ENCODE peak calls at places on chromosomes 7 and 10, in ten cellular contexts. N, Y, M, S, X, G, V, P, Q and C are unnamed samples.

GRCh38 chr10:91345716-91346115 is 64.4 kb upstream of the HECTD2 start:
- DNase-seq in N (no peak), Y (no peak), M (no peak), S (no peak), X (no peak), G (no peak), V (no peak), P (no peak), Q (no peak), C (no peak)

GRCh38 chr7:20798081-20798693 is 11.5 kb upstream of the SP8 start:
- DNase-seq in N (no peak), Y (no peak), M (no peak), S (peak), X (no peak), G (peak), V (no peak), P (no peak), Q (no peak), C (no peak)

GRCh38 chr10:89207181-89207800 is at the start of gene CH25H:
- DNase-seq in N (no peak), Y (peak), M (peak), S (peak), X (peak), G (peak), V (peak), P (peak), Q (peak), C (peak)

GRCh38 chr10:122567056-122567660 is 6.6 kb downstream of the DMBT1 start:
- DNase-seq in N (no peak), Y (no peak), M (peak), S (no peak), X (no peak), G (no peak), V (peak), P (no peak), Q (peak), C (no peak)

GRCh38 chr7:138459300-138460175 is 521 bp upstream of the TRIM24 start:
- DNase-seq in N (peak), Y (peak), M (peak), S (peak), X (peak), G (no peak), V (peak), P (peak), Q (peak), C (peak)

GRCh38 chr10:4383683-4384082 is 442.3 kb upstream of the AKR1E2 start:
- DNase-seq in N (no peak), Y (no peak), M (peak), S (no peak), X (no peak), G (no peak), V (no peak), P (peak), Q (no peak), C (no peak)

GRCh38 chr7:55253188-55253587 is 111.9 kb upstream of the LANCL2 start:
- DNase-seq in N (no peak), Y (no peak), M (no peak), S (no peak), X (no peak), G (no peak), V (no peak), P (no peak), Q (no peak), C (no peak)

GRCh38 chr7:14888904-14889482 is 13.6 kb downstream of the DGKB start:
- DNase-seq in N (no peak), Y (no peak), M (no peak), S (no peak), X (no peak), G (no peak), V (no peak), P (no peak), Q (no peak), C (no peak)

GRCh38 chr7:83486536-83486935 is 162.4 kb downstream of the SEMA3E start:
- DNase-seq in N (no peak), Y (no peak), M (no peak), S (no peak), X (no peak), G (no peak), V (no peak), P (no peak), Q (no peak), C (no peak)

GRCh38 chr7:134212576-134213546 is 85.7 kb downstream of the LRGUK start:
- DNase-seq in N (no peak), Y (no peak), M (peak), S (no peak), X (no peak), G (no peak), V (no peak), P (no peak), Q (no peak), C (peak)

GRCh38 chr10:101611506-101611905 is 23.4 kb downstream of the DPCD start:
- DNase-seq in N (no peak), Y (no peak), M (peak), S (no peak), X (no peak), G (no peak), V (no peak), P (no peak), Q (no peak), C (no peak)

GRCh38 chr10:77505431-77506334 is 131.9 kb downstream of the KCNMA1 start:
- DNase-seq in N (no peak), Y (peak), M (peak), S (peak), X (no peak), G (no peak), V (no peak), P (no peak), Q (no peak), C (no peak)

GRCh38 chr10:88926484-88927249 is 25.9 kb downstream of the ACTA2 start:
- DNase-seq in N (no peak), Y (no peak), M (peak), S (no peak), X (peak), G (no peak), V (no peak), P (peak), Q (no peak), C (no peak)

GRCh38 chr10:42961156-42961589 is 115.7 kb upstream of the RET start:
- DNase-seq in N (no peak), Y (no peak), M (no peak), S (no peak), X (peak), G (no peak), V (no peak), P (no peak), Q (no peak), C (no peak)

GRCh38 chr10:22345301-22346086 is at the start of gene SPAG6:
- DNase-seq in N (no peak), Y (no peak), M (no peak), S (no peak), X (no peak), G (peak), V (peak), P (peak), Q (peak), C (peak)

GRCh38 chr7:121890833-121891232 is 17.9 kb downstream of the PTPRZ1 start:
- DNase-seq in N (no peak), Y (no peak), M (no peak), S (no peak), X (no peak), G (no peak), V (no peak), P (no peak), Q (no peak), C (no peak)

GRCh38 chr7:151776446-151776845 is 100.5 kb downstream of the PRKAG2 start:
- DNase-seq in N (no peak), Y (no peak), M (no peak), S (no peak), X (no peak), G (peak), V (no peak), P (no peak), Q (no peak), C (no peak)

GRCh38 chr10:132114953-132115520 is 49.3 kb downstream of the JAKMIP3 start:
- DNase-seq in N (no peak), Y (no peak), M (no peak), S (no peak), X (no peak), G (peak), V (no peak), P (no peak), Q (peak), C (no peak)

GRCh38 chr7:74082770-74083116 is 861 bp upstream of the LIMK1 start:
- DNase-seq in N (no peak), Y (no peak), M (no peak), S (no peak), X (no peak), G (no peak), V (no peak), P (no peak), Q (no peak), C (no peak)

GRCh38 chr7:46524350-46524749 is 603.3 kb upstream of the IGFBP3 start:
- DNase-seq in N (no peak), Y (no peak), M (no peak), S (no peak), X (no peak), G (no peak), V (no peak), P (no peak), Q (no peak), C (no peak)

GRCh38 chr7:116671681-116672595 is at the start of gene MET:
- DNase-seq in N (no peak), Y (peak), M (peak), S (peak), X (peak), G (peak), V (peak), P (peak), Q (peak), C (peak)

GRCh38 chr7:26855421-26855820 is 9.0 kb downstream of the SKAP2 start:
- DNase-seq in N (no peak), Y (no peak), M (peak), S (no peak), X (no peak), G (no peak), V (no peak), P (no peak), Q (no peak), C (no peak)

GRCh38 chr10:109456566-109457361 is 466.5 kb downstream of the XPNPEP1 start:
- DNase-seq in N (no peak), Y (no peak), M (no peak), S (no peak), X (no peak), G (no peak), V (no peak), P (peak), Q (no peak), C (no peak)

GRCh38 chr10:128928231-128928836 is 538.7 kb upstream of the MGMT start:
- DNase-seq in N (no peak), Y (no peak), M (no peak), S (no peak), X (no peak), G (no peak), V (no peak), P (no peak), Q (no peak), C (no peak)

GRCh38 chr7:69114374-69114773 is 483.9 kb upstream of the AUTS2 start:
- DNase-seq in N (no peak), Y (no peak), M (no peak), S (no peak), X (no peak), G (no peak), V (no peak), P (no peak), Q (no peak), C (no peak)

GRCh38 chr10:31919010-31919409 is 9.6 kb downstream of the ARHGAP12 start:
- DNase-seq in N (no peak), Y (no peak), M (no peak), S (no peak), X (no peak), G (no peak), V (no peak), P (no peak), Q (no peak), C (no peak)

GRCh38 chr10:65292551-65292950 is 1633.3 kb upstream of the LRRTM3 start:
- DNase-seq in N (no peak), Y (no peak), M (no peak), S (no peak), X (no peak), G (no peak), V (no peak), P (no peak), Q (no peak), C (no peak)

GRCh38 chr7:107025449-107026103 is 18.9 kb upstream of the PRKAR2B start:
- DNase-seq in N (no peak), Y (no peak), M (peak), S (no peak), X (no peak), G (no peak), V (no peak), P (no peak), Q (no peak), C (no peak)

GRCh38 chr10:25504838-25505237 is 330.0 kb downstream of the GPR158 start:
- DNase-seq in N (no peak), Y (no peak), M (no peak), S (no peak), X (no peak), G (no peak), V (no peak), P (no peak), Q (no peak), C (no peak)

GRCh38 chr10:4475796-4476195 is 350.2 kb upstream of the AKR1E2 start:
- DNase-seq in N (no peak), Y (no peak), M (no peak), S (no peak), X (no peak), G (no peak), V (no peak), P (no peak), Q (no peak), C (no peak)

GRCh38 chr10:110818311-110819257 is 53.1 kb upstream of the PDCD4 start:
- DNase-seq in N (no peak), Y (no peak), M (no peak), S (no peak), X (no peak), G (no peak), V (peak), P (no peak), Q (no peak), C (no peak)

GRCh38 chr10:129784286-129784685 is 179.8 kb downstream of the EBF3 start:
- DNase-seq in N (no peak), Y (no peak), M (no peak), S (no peak), X (no peak), G (no peak), V (no peak), P (peak), Q (no peak), C (no peak)

GRCh38 chr7:1818581-1819200 is 148.6 kb downstream of the ELFN1 start:
- DNase-seq in N (no peak), Y (no peak), M (no peak), S (no peak), X (no peak), G (no peak), V (no peak), P (peak), Q (peak), C (no peak)

GRCh38 chr10:43130756-43131155 is 7.5 kb upstream of the CSGALNACT2 start:
- DNase-seq in N (no peak), Y (no peak), M (no peak), S (no peak), X (no peak), G (no peak), V (no peak), P (no peak), Q (peak), C (no peak)